ENCODE peak calls at places on chromosomes 11 and 22, in six cellular contexts. C is thoracic aorta, T is lower lobe of right lung, M is colonic mucosa, L is ovary, G is uterus. R is an unnamed sample.

GRCh38 chr11:45933131-45933821 is 10.8 kb downstream of the LARGE2 start:
- DNase-seq in C (no peak), T (no peak), M (no peak), L (peak; percentile 19), G (no peak), R (no peak)

GRCh38 chr11:5252280-5253265 is 2.0 kb downstream of the HBG2 start:
- DNase-seq in C (no peak), T (no peak), M (no peak), L (no peak), G (no peak), R (no peak)

GRCh38 chr11:92685049-92685448 is 284.4 kb upstream of the MTNR1B start:
- DNase-seq in C (no peak), T (no peak), M (no peak), L (no peak), G (no peak), R (no peak)

GRCh38 chr11:126722956-126723664 is 277.5 kb downstream of the KIRREL3 start:
- DNase-seq in C (no peak), T (no peak), M (no peak), L (no peak), G (no peak), R (no peak)

GRCh38 chr11:34343153-34343552 is 14.7 kb downstream of the ABTB2 start:
- DNase-seq in C (no peak), T (no peak), M (no peak), L (no peak), G (no peak), R (no peak)

GRCh38 chr11:69442807-69443137 is 38.7 kb upstream of the LINC01488 start:
- DNase-seq in C (no peak), T (peak; percentile 60), M (peak; percentile 29), L (no peak), G (no peak), R (peak; percentile 84)

GRCh38 chr11:130890039-130890745 is 26.1 kb downstream of the SNX19 start:
- DNase-seq in C (no peak), T (no peak), M (no peak), L (no peak), G (no peak), R (no peak)

GRCh38 chr11:2806351-2807058 is 79.1 kb downstream of the CDKN1C start:
- DNase-seq in C (no peak), T (peak; percentile 46), M (peak; percentile 19), L (peak; percentile 46), G (peak; percentile 28), R (peak; percentile 47)

GRCh38 chr11:108906329-108906728 is 241.5 kb downstream of the DDX10 start:
- DNase-seq in C (no peak), T (no peak), M (no peak), L (no peak), G (no peak), R (no peak)

GRCh38 chr11:64207247-64208085 is 945 bp downstream of the FERMT3 start:
- DNase-seq in C (no peak), T (peak; percentile 79), M (peak; percentile 57), L (peak; percentile 50), G (peak; percentile 63), R (no peak)

GRCh38 chr11:29306527-29306926 is 710.3 kb downstream of the KCNA4 start:
- DNase-seq in C (no peak), T (no peak), M (no peak), L (no peak), G (no peak), R (no peak)

GRCh38 chr11:34235591-34236071 is 122.2 kb downstream of the ABTB2 start:
- DNase-seq in C (no peak), T (no peak), M (no peak), L (no peak), G (no peak), R (peak; percentile 70)

GRCh38 chr11:125262194-125262824 is 97.8 kb downstream of the PKNOX2 start:
- DNase-seq in C (no peak), T (no peak), M (no peak), L (peak; percentile 57), G (no peak), R (no peak)
- H3K27ac ChIP-seq in C (peak overlapping the region; percentile 43), T (peak overlapping the region; percentile 62), M (no peak overlapping the region), L (no peak overlapping the region), G (no peak overlapping the region), R (peak overlapping the region; percentile 92)

GRCh38 chr22:37747090-37747714 is 50.4 kb downstream of the TRIOBP start:
- DNase-seq in C (no peak), T (no peak), M (peak; percentile 60), L (peak; percentile 58), G (peak; percentile 54), R (peak; percentile 73)

GRCh38 chr22:37742374-37743092 is 45.7 kb downstream of the TRIOBP start:
- DNase-seq in C (no peak), T (no peak), M (no peak), L (peak; percentile 51), G (peak; percentile 79), R (no peak)

GRCh38 chr22:37746366-37747089 is 49.7 kb downstream of the TRIOBP start:
- DNase-seq in C (no peak), T (peak; percentile 60), M (peak; percentile 53), L (peak; percentile 64), G (no peak), R (peak; percentile 75)

GRCh38 chr22:37745548-37746365 is 48.9 kb downstream of the TRIOBP start:
- DNase-seq in C (peak; percentile 63), T (peak; percentile 96), M (peak; percentile 92), L (peak; percentile 92), G (peak; percentile 92), R (peak; percentile 95)

GRCh38 chr22:37744589-37744988 is 47.7 kb downstream of the TRIOBP start:
- DNase-seq in C (no peak), T (no peak), M (no peak), L (no peak), G (no peak), R (no peak)
- TF ChIP-seq CTCF in C (no peak), T (no peak), M (no peak), L (no peak), G (no peak), R (peak; percentile 50)

GRCh38 chr22:33842421-33843094 is 77.7 kb downstream of the LARGE1 start:
- DNase-seq in C (no peak), T (no peak), M (no peak), L (no peak), G (no peak), R (no peak)
- H3K27ac ChIP-seq in C (peak overlapping the region; percentile 76), T (no peak overlapping the region), M (no peak overlapping the region), L (no peak overlapping the region), G (peak overlapping the region; percentile 34), R (no peak overlapping the region)

GRCh38 chr22:30010789-30011405 is 69.4 kb upstream of the HORMAD2 start:
- DNase-seq in C (no peak), T (no peak), M (no peak), L (no peak), G (no peak), R (no peak)
- TF ChIP-seq CTCF in C (no peak), T (no peak), M (no peak), L (no peak), G (no peak), R (no peak)

R was measured in endodermal cell.